ENCODE peak calls at places on chromosomes 12 and 14, in six cellular contexts. Q is fibroblast of pulmonary artery, I is left ventricle myocardium inferior, C is heart left ventricle, A is fibroblast of mammary gland, G is cardiac muscle cell. L is an unnamed sample.

GRCh38 chr12:27143676-27144075 is 61.3 kb upstream of the C12orf71 start:
- DNase-seq in Q (no peak), I (no peak), A (peak), G (peak), C (no peak), L (no peak)

GRCh38 chr12:64256166-64256800 is 34.2 kb upstream of the KICS2 start:
- DNase-seq in G (peak), Q (peak), A (peak), I (no peak), C (no peak), L (no peak)

GRCh38 chr12:128969480-128970055 is 116.3 kb downstream of the GLT1D1 start:
- DNase-seq in I (no peak), A (no peak), Q (no peak), G (no peak), C (no peak), L (no peak)

GRCh38 chr12:75656650-75657049 is 145.2 kb upstream of the KRR1 start:
- DNase-seq in I (no peak), A (peak), G (peak), Q (peak), C (no peak), L (no peak)

GRCh38 chr14:64434528-64434927 is 30.8 kb upstream of the AKAP5 start:
- DNase-seq in C (no peak), Q (peak), I (no peak), A (no peak), G (peak), L (no peak)

GRCh38 chr12:113418213-113418879 is 3.8 kb upstream of the SDSL start:
- DNase-seq in A (peak), I (no peak), Q (peak), C (no peak), G (peak), L (peak)

GRCh38 chr14:25006961-25007795 is 42.8 kb downstream of the STXBP6 start:
- DNase-seq in I (no peak), C (no peak), Q (peak), G (peak), A (peak), L (no peak)

GRCh38 chr14:37545174-37545573 is 49.9 kb downstream of the FOXA1 start:
- DNase-seq in G (no peak), I (no peak), Q (no peak), C (no peak), A (peak), L (no peak)

GRCh38 chr14:70029296-70030132 is 150.3 kb downstream of the SMOC1 start:
- DNase-seq in Q (no peak), A (no peak), C (no peak), G (no peak), I (no peak), L (no peak)

GRCh38 chr14:93804654-93805053 is 16.4 kb upstream of the PRIMA1 start:
- DNase-seq in C (no peak), G (no peak), A (no peak), Q (no peak), I (no peak), L (no peak)

GRCh38 chr12:43540474-43540873 is 11.5 kb downstream of the ADAMTS20 start:
- DNase-seq in Q (no peak), I (no peak), A (no peak), C (no peak), G (no peak), L (no peak)

GRCh38 chr14:50351016-50351415 is 38.9 kb downstream of the DMAC2L start:
- DNase-seq in C (no peak), G (no peak), I (no peak), A (peak), Q (no peak), L (no peak)

GRCh38 chr12:55684761-55685370 is 22.8 kb downstream of the ITGA7 start:
- DNase-seq in A (no peak), G (no peak), I (no peak), Q (no peak), C (no peak), L (no peak)

GRCh38 chr14:52355526-52355925 is 41.4 kb downstream of the PTGER2 start:
- DNase-seq in A (peak), Q (no peak), I (no peak), G (no peak), C (no peak), L (no peak)

GRCh38 chr14:104309657-104310369 is 171.4 kb downstream of the KIF26A start:
- DNase-seq in A (no peak), I (no peak), G (no peak), Q (no peak), C (peak), L (no peak)

GRCh38 chr14:72850360-72850759 is 43.5 kb downstream of the DPF3 start:
- DNase-seq in G (no peak), Q (no peak), I (no peak), C (no peak), A (peak), L (no peak)

GRCh38 chr12:49462103-49462739 is 76.6 kb upstream of the KCNH3 start:
- DNase-seq in Q (no peak), C (peak), G (no peak), I (peak), A (peak), L (peak)

GRCh38 chr12:5964913-5965900 is 20.1 kb upstream of the ANO2 start:
- DNase-seq in Q (no peak), I (no peak), A (no peak), C (no peak), G (no peak), L (no peak)

GRCh38 chr12:53097207-53097563 is 282 bp upstream of the IGFBP6 start:
- DNase-seq in C (no peak), G (peak), A (peak), Q (peak), I (peak), L (no peak)

GRCh38 chr12:7642876-7643309 is 22.8 kb downstream of the APOBEC1 start:
- DNase-seq in C (no peak), I (no peak), A (peak), Q (peak), G (peak), L (no peak)

GRCh38 chr12:92183575-92183974 is 37.9 kb upstream of the BTG1 start:
- DNase-seq in Q (no peak), C (no peak), A (no peak), I (no peak), G (no peak), L (no peak)

GRCh38 chr12:64004639-64005038 is 160.1 kb downstream of the SRGAP1 start:
- DNase-seq in C (no peak), A (peak), Q (peak), I (no peak), G (peak), L (no peak)

GRCh38 chr12:13834241-13834640 is 147.2 kb downstream of the GRIN2B start:
- DNase-seq in Q (no peak), C (no peak), I (no peak), A (no peak), G (no peak), L (no peak)

GRCh38 chr14:57833304-57833703 is 32.6 kb downstream of the SLC35F4 start:
- DNase-seq in C (no peak), A (peak), Q (peak), G (peak), I (no peak), L (peak)

GRCh38 chr14:75631453-75631831 is 29.2 kb downstream of the ERG28 start:
- DNase-seq in C (no peak), I (no peak), G (no peak), Q (peak), A (no peak), L (no peak)

GRCh38 chr12:105100998-105101397 is 6.5 kb upstream of the WASHC4 start:
- DNase-seq in G (peak), A (peak), I (no peak), Q (peak), C (no peak), L (no peak)
- TF ChIP-seq CTCF in G (peak), A (no peak), I (no peak), Q (peak), C (peak), L (no peak)

GRCh38 chr12:32108829-32109228 is 2.2 kb downstream of the BICD1 start:
- DNase-seq in C (no peak), G (no peak), A (no peak), Q (no peak), I (no peak), L (no peak)

GRCh38 chr12:32106153-32106516 is 512 bp upstream of the BICD1 start:
- DNase-seq in A (no peak), C (no peak), Q (no peak), G (no peak), I (no peak), L (no peak)

GRCh38 chr12:32104572-32105355 is 1.9 kb upstream of the BICD1 start:
- DNase-seq in G (no peak), A (no peak), C (no peak), I (no peak), Q (no peak), L (no peak)

GRCh38 chr12:32107376-32108267 is 975 bp downstream of the BICD1 start:
- DNase-seq in G (peak), A (peak), C (no peak), I (no peak), Q (peak), L (no peak)

GRCh38 chr12:32106517-32107366 is at the start of gene BICD1:
- DNase-seq in I (peak), Q (peak), C (peak), G (peak), A (peak), L (peak)
- TF ChIP-seq CTCF in I (peak), Q (no peak), C (peak), G (peak), A (no peak), L (peak)

GRCh38 chr14:106802413-106803364 is 1276.3 kb downstream of the TMEM121 start:
- DNase-seq in C (no peak), I (no peak), A (no peak), G (no peak), Q (no peak), L (no peak)
- TF ChIP-seq CTCF in C (no peak), I (no peak), A (no peak), G (no peak), Q (no peak), L (no peak)

GRCh38 chr14:89848165-89848564 is 106.4 kb downstream of the EFCAB11 start:
- DNase-seq in I (no peak), C (no peak), A (peak), G (peak), Q (peak), L (no peak)
- TF ChIP-seq CTCF in I (peak), C (peak), A (peak), G (peak), Q (peak), L (no peak)

GRCh38 chr12:2607881-2608607 is 186.7 kb upstream of the FKBP4 start:
- DNase-seq in Q (no peak), I (no peak), C (peak), A (no peak), G (no peak), L (peak)

GRCh38 chr12:2606186-2606910 is 188.4 kb upstream of the FKBP4 start:
- DNase-seq in C (peak), A (no peak), I (no peak), G (no peak), Q (no peak), L (no peak)

GRCh38 chr12:2609020-2609419 is 185.8 kb upstream of the FKBP4 start:
- DNase-seq in C (no peak), G (peak), A (no peak), Q (no peak), I (no peak), L (no peak)

GRCh38 chr12:2608608-2608945 is 186.2 kb upstream of the FKBP4 start:
- DNase-seq in G (no peak), C (no peak), I (no peak), A (no peak), Q (no peak), L (no peak)

GRCh38 chr12:2605301-2605700 is 189.5 kb upstream of the FKBP4 start:
- DNase-seq in C (no peak), I (no peak), Q (no peak), A (no peak), G (no peak), L (no peak)
- TF ChIP-seq CTCF in C (no peak), I (no peak), Q (no peak), A (no peak), G (no peak), L (no peak)

L was measured in adrenal gland.